ENCODE peak calls at places on chromosomes 3 and 15, in four cellular contexts. E is naive thymus-derived CD8-positive, alpha-beta T cell; T is H54; R is ELR. B is an unnamed sample.

GRCh38 chr15:93235926-93236781 is 147.1 kb upstream of the RGMA start:
- DNase-seq in E (no peak), T (no peak), R (no peak), B (no peak)

GRCh38 chr3:119524931-119525662 is 26.8 kb downstream of the TIMMDC1 start:
- DNase-seq in E (no peak), T (no peak), R (peak), B (no peak)

GRCh38 chr15:80596521-80596976 is 98.6 kb upstream of the ABHD17C start:
- DNase-seq in E (no peak), T (no peak), R (peak), B (peak)

GRCh38 chr3:57592306-57592705 is 4.8 kb downstream of the ARF4 start:
- DNase-seq in E (no peak), T (no peak), R (no peak), B (no peak)

GRCh38 chr3:23116041-23116440 is 87.1 kb upstream of the UBE2E2 start:
- DNase-seq in E (no peak), T (no peak), R (no peak), B (no peak)

GRCh38 chr3:143847787-143848631 is at the start of gene SLC9A9:
- DNase-seq in E (peak), T (peak), R (peak), B (no peak)

GRCh38 chr3:157438371-157438735 is 1.7 kb downstream of the PTX3 start:
- DNase-seq in E (no peak), T (no peak), R (peak), B (no peak)

GRCh38 chr15:95680693-95681092 is 649.8 kb upstream of the NR2F2 start:
- DNase-seq in E (no peak), T (no peak), R (no peak), B (no peak)

GRCh38 chr15:34737379-34737928 is 17.3 kb downstream of the GJD2 start:
- DNase-seq in E (no peak), T (no peak), R (peak), B (no peak)

GRCh38 chr3:9779721-9780450 is 10.1 kb upstream of the CAMK1 start:
- DNase-seq in E (peak), T (no peak), R (no peak), B (no peak)

GRCh38 chr15:62477929-62478328 is 312.8 kb upstream of the C2CD4B start:
- DNase-seq in E (no peak), T (no peak), R (no peak), B (no peak)

GRCh38 chr3:14439501-14440167 is 37.2 kb downstream of the SLC6A6 start:
- DNase-seq in E (no peak), T (peak), R (no peak), B (no peak)

GRCh38 chr3:127792664-127793292 is 29.5 kb downstream of the MGLL start:
- DNase-seq in E (no peak), T (no peak), R (peak), B (no peak)

GRCh38 chr3:195365371-195365770 is 77.4 kb downstream of the ACAP2 start:
- DNase-seq in E (no peak), T (no peak), R (peak), B (no peak)

B was measured in HCT116.